ENCODE peak calls at places on chromosomes 11 and 22, in seven cellular contexts. J is H1, Y is HepG2, N is HCT116, G is K562, A is SK-N-SH, P is GM12878. B is an unnamed sample. For H3K4me1, the result is how much of the 10 kb centered on the place peaks cover.

GRCh38 chr11:88384004-88384677 is 46.6 kb upstream of the CTSC start:
- DNase-seq in J (no peak), Y (no peak), N (peak), G (no peak), A (no peak), P (no peak), B (no peak)

GRCh38 chr11:47858169-47858543 is 10.0 kb upstream of the NUP160 start:
- DNase-seq in J (no peak), Y (no peak), N (no peak), G (no peak), A (no peak), P (no peak), B (no peak)

GRCh38 chr11:127986073-127986472 is 601.3 kb downstream of the ETS1 start:
- DNase-seq in J (no peak), Y (no peak), N (no peak), G (no peak), A (no peak), P (no peak), B (no peak)

GRCh38 chr22:36864454-36865215 is 3.8 kb downstream of the NCF4 start:
- DNase-seq in J (no peak), Y (no peak), N (no peak), G (no peak), A (no peak), P (no peak), B (no peak)

GRCh38 chr11:44787981-44788380 is 61.2 kb downstream of the TSPAN18 start:
- DNase-seq in J (no peak), Y (no peak), N (no peak), G (no peak), A (no peak), P (no peak), B (no peak)

GRCh38 chr11:120208012-120208441 is 2.8 kb upstream of the OAF start:
- DNase-seq in J (no peak), Y (peak), N (no peak), G (no peak), A (no peak), P (no peak), B (no peak)

GRCh38 chr11:67351275-67352005 is 1.9 kb downstream of the POLD4 start:
- DNase-seq in J (peak), Y (no peak), N (peak), G (peak), A (peak), P (no peak), B (peak)

GRCh38 chr11:67365756-67366384 is 7.5 kb downstream of the CLCF1 start:
- DNase-seq in J (no peak), Y (no peak), N (no peak), G (no peak), A (no peak), P (no peak), B (no peak)

GRCh38 chr11:106959800-106960199 is 58.5 kb downstream of the GUCY1A2 start:
- DNase-seq in J (no peak), Y (no peak), N (no peak), G (no peak), A (no peak), P (no peak), B (no peak)

GRCh38 chr22:42611076-42611475 is 3.6 kb downstream of the POLDIP3 start:
- DNase-seq in J (no peak), Y (no peak), N (no peak), G (no peak), A (no peak), P (no peak), B (no peak)

GRCh38 chr22:42610211-42610610 is 4.5 kb downstream of the POLDIP3 start:
- DNase-seq in J (no peak), Y (no peak), N (no peak), G (no peak), A (no peak), P (no peak), B (no peak)

GRCh38 chr22:42612336-42612735 is 2.3 kb downstream of the POLDIP3 start:
- DNase-seq in J (no peak), Y (no peak), N (no peak), G (no peak), A (no peak), P (no peak), B (no peak)

GRCh38 chr22:42604403-42604802 is 10.3 kb downstream of the POLDIP3 start:
- DNase-seq in J (no peak), Y (no peak), N (no peak), G (no peak), A (no peak), P (no peak), B (no peak)

GRCh38 chr22:42608481-42609361 is 6.0 kb downstream of the POLDIP3 start:
- DNase-seq in J (no peak), Y (no peak), N (no peak), G (no peak), A (no peak), P (no peak), B (peak)
- TF ChIP-seq YY1 in J (no peak), Y (no peak), N (no peak), G (no peak), A (no peak), P (no peak), B (no peak)

GRCh38 chr11:75326439-75326810 is 25.0 kb downstream of the ARRB1 start:
- DNase-seq in J (no peak), Y (no peak), N (no peak), G (no peak), A (no peak), P (no peak), B (no peak)
- H3K4me1 ChIP-seq in J (under half), Y (half or more), N (half or more), G (under half), A (under half), P (under half), B (under half)

GRCh38 chr22:27212081-27212480 is 554.7 kb downstream of the MIAT start:
- DNase-seq in J (no peak), Y (no peak), N (no peak), G (no peak), A (no peak), P (no peak), B (no peak)
- H3K9ac ChIP-seq in J (no peak), Y (no peak), N (no peak), G (no peak), A (no peak), P (no peak), B (no peak)

GRCh38 chr11:64856382-64857227 is 12.2 kb upstream of the CDC42BPG start:
- DNase-seq in J (no peak), Y (peak), N (peak), G (no peak), A (no peak), P (no peak), B (no peak)
- TF ChIP-seq YY1 in J (no peak), Y (no peak), N (peak), G (no peak), A (no peak), P (no peak), B (no peak)

GRCh38 chr11:113732092-113732491 is 26.0 kb upstream of the TMPRSS5 start:
- DNase-seq in J (no peak), Y (no peak), N (no peak), G (no peak), A (no peak), P (no peak), B (no peak)

GRCh38 chr11:113725883-113726405 is 19.8 kb upstream of the TMPRSS5 start:
- DNase-seq in J (no peak), Y (peak), N (no peak), G (no peak), A (no peak), P (no peak), B (no peak)

GRCh38 chr11:113728814-113729213 is 22.7 kb upstream of the TMPRSS5 start:
- DNase-seq in J (no peak), Y (no peak), N (no peak), G (no peak), A (no peak), P (no peak), B (no peak)

GRCh38 chr11:113729456-113729855 is 23.3 kb upstream of the TMPRSS5 start:
- DNase-seq in J (no peak), Y (no peak), N (no peak), G (no peak), A (no peak), P (no peak), B (peak)

GRCh38 chr11:113730887-113731726 is 25.0 kb upstream of the TMPRSS5 start:
- DNase-seq in J (peak), Y (peak), N (peak), G (peak), A (peak), P (no peak), B (peak)
- H3K4me1 ChIP-seq in J (under half), Y (under half), N (under half), G (under half), A (under half), P (under half), B (under half)

B was measured in NT2/D1.